ENCODE peak calls at places on chromosomes 1 and 21, in six cellular contexts. T is pancreas; K is tibial nerve; I is CD8-positive, alpha-beta T cell; F is psoas muscle; N is AG09309. G is an unnamed sample.
A peak's percentile ranks its signal among the peaks of the same experiment; 100 is the strongest.

GRCh38 chr1:232218955-232219865 is 410.7 kb downstream of the SIPA1L2 start:
- DNase-seq in T (peak; percentile 39), K (no peak), I (no peak), F (no peak), N (no peak), G (no peak)

GRCh38 chr1:207565546-207566468 is 69.8 kb downstream of the CR1 start:
- DNase-seq in T (no peak), K (no peak), I (no peak), F (no peak), N (no peak), G (no peak)

GRCh38 chr1:66360285-66360724 is 173.6 kb upstream of the SGIP1 start:
- DNase-seq in T (no peak), K (no peak), I (no peak), F (no peak), N (no peak), G (no peak)

GRCh38 chr1:204507317-204508105 is 8.7 kb upstream of the MDM4 start:
- DNase-seq in T (no peak), K (no peak), I (no peak), F (no peak), N (no peak), G (no peak)

GRCh38 chr1:44297695-44298400 is 57.2 kb downstream of the ERI3 start:
- DNase-seq in T (no peak), K (no peak), I (no peak), F (no peak), N (no peak), G (no peak)

GRCh38 chr1:121448851-121449250 is 264.1 kb downstream of the SRGAP2C start:
- DNase-seq in T (no peak), K (no peak), I (no peak), F (no peak), N (no peak), G (no peak)

GRCh38 chr1:31746687-31747086 is 17.5 kb downstream of the ADGRB2 start:
- DNase-seq in T (no peak), K (no peak), I (no peak), F (no peak), N (no peak), G (no peak)

GRCh38 chr1:202130275-202130646 is 7.5 kb downstream of the GPR37L1 start:
- DNase-seq in T (no peak), K (no peak), I (no peak), F (no peak), N (no peak), G (no peak)

GRCh38 chr1:214453109-214453722 is 98.2 kb downstream of the PTPN14 start:
- DNase-seq in T (no peak), K (no peak), I (no peak), F (no peak), N (no peak), G (no peak)

GRCh38 chr1:21742578-21742977 is 40.4 kb downstream of the USP48 start:
- DNase-seq in T (no peak), K (no peak), I (no peak), F (no peak), N (no peak), G (no peak)

GRCh38 chr1:64112281-64112680 is 91.1 kb upstream of the UBE2U start:
- DNase-seq in T (no peak), K (no peak), I (no peak), F (no peak), N (peak; percentile 46), G (no peak)

GRCh38 chr21:36700295-36700960 is 1.5 kb downstream of the SIM2 start:
- DNase-seq in T (no peak), K (no peak), I (no peak), F (no peak), N (no peak), G (no peak)

GRCh38 chr1:7691557-7691956 is 79.5 kb upstream of the VAMP3 start:
- DNase-seq in T (no peak), K (no peak), I (no peak), F (no peak), N (no peak), G (no peak)

GRCh38 chr1:75097686-75098085 is 36.5 kb upstream of the LHX8 start:
- DNase-seq in T (peak; percentile 30), K (no peak), I (no peak), F (no peak), N (no peak), G (peak; percentile 6)

GRCh38 chr21:15063821-15064575 is 802 bp downstream of the NRIP1 start:
- DNase-seq in T (peak; percentile 67), K (peak; percentile 22), I (no peak), F (peak; percentile 76), N (no peak), G (no peak)

GRCh38 chr1:115144176-115144575 is 54.9 kb upstream of the TSPAN2 start:
- DNase-seq in T (no peak), K (no peak), I (no peak), F (no peak), N (no peak), G (no peak)

GRCh38 chr1:15667362-15667761 is 16.8 kb upstream of the PLEKHM2 start:
- DNase-seq in T (no peak), K (no peak), I (no peak), F (no peak), N (no peak), G (no peak)

GRCh38 chr21:38494688-38495087 is 3.6 kb downstream of the ERG start:
- DNase-seq in T (no peak), K (no peak), I (no peak), F (no peak), N (no peak), G (no peak)

GRCh38 chr21:38496224-38496623 is 2.1 kb downstream of the ERG start:
- DNase-seq in T (no peak), K (no peak), I (no peak), F (no peak), N (no peak), G (no peak)

GRCh38 chr21:38495242-38495641 is 3.0 kb downstream of the ERG start:
- DNase-seq in T (no peak), K (no peak), I (no peak), F (no peak), N (no peak), G (no peak)

GRCh38 chr21:38493549-38494253 is 4.6 kb downstream of the ERG start:
- DNase-seq in T (no peak), K (no peak), I (no peak), F (no peak), N (no peak), G (no peak)

DNA sequence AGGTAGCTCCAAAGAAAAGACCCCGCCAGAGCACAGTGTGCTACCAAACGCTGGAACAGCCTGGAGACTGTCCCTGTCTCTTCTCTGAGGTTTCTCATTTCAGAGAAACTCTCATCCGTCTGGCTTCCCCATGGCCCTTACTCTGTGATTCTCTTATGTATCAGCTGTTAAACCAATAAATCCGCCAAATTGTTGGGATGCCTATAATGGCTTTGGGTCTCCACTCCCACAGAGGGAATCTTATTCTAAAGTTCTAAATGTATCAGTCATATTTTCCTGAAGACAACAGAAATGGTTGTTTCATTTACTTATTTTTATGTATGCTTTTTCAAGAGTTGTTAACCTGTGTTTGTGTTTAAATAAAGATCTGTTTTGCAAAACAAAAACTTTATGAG is 4.0 kb downstream of the ERG start:
- DNase-seq in T (no peak), K (no peak), I (no peak), F (no peak), N (no peak), G (no peak)
- H3K4me3 ChIP-seq in T (no peak overlapping the region), K (no peak overlapping the region), I (no peak overlapping the region), F (peak overlapping the region; percentile 60), N (no peak overlapping the region), G (no peak overlapping the region)

GRCh38 chr1:152003846-152004442 is 10.3 kb upstream of the S100A10 start:
- DNase-seq in T (no peak), K (no peak), I (no peak), F (no peak), N (no peak), G (no peak)
- TF ChIP-seq CTCF in T (no peak), K (no peak), I (no peak), F (no peak), N (peak; percentile 24), G (peak; percentile 44)

GRCh38 chr1:41981796-41982195 is 63.1 kb upstream of the HIVEP3 start:
- DNase-seq in T (no peak), K (no peak), I (no peak), F (no peak), N (no peak), G (no peak)
- H3K4me3 ChIP-seq in T (no peak overlapping the region), K (no peak overlapping the region), I (no peak overlapping the region), F (no peak overlapping the region), N (no peak overlapping the region), G (no peak overlapping the region)

GRCh38 chr1:29181413-29182225 is at the start of gene SRSF4:
- DNase-seq in T (peak; percentile 99), K (peak; percentile 95), I (peak; percentile 99), F (peak; percentile 100), N (peak; percentile 92), G (peak; percentile 90)
- TF ChIP-seq CTCF in T (peak; percentile 56), K (peak; percentile 75), I (peak; percentile 68), F (peak; percentile 60), N (peak; percentile 50), G (peak; percentile 44)

GRCh38 chr1:38101037-38101782 is 54.6 kb upstream of the POU3F1 start:
- DNase-seq in T (no peak), K (no peak), I (no peak), F (no peak), N (no peak), G (no peak)
- H3K4me3 ChIP-seq in T (no peak overlapping the region), K (no peak overlapping the region), I (no peak overlapping the region), F (no peak overlapping the region), N (no peak overlapping the region), G (no peak overlapping the region)

DNA sequence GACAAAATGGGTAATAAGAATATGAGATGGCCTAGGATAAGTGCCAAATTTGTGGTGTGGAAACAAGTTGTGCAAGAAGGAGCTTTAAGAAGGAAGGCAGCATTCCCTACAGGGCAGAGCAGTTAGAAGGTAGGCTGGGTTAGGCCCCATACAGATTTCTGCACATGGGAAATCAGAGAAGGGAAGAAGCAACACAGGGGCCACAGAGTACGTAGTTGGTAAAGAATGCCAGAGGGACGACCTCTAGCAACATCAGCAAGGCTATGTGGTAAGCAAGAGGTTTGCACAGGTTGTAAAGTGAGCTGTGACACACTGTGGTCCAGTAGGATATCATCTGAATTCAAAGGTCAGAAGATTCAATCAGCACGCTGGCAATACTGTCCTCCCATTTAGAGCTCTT is 765.6 kb upstream of the B3GALT2 start:
- DNase-seq in T (no peak), K (no peak), I (no peak), F (no peak), N (no peak), G (no peak)
- TF ChIP-seq CTCF in T (no peak), K (no peak), I (no peak), F (no peak), N (no peak), G (no peak)